ENCODE peak calls at places on chromosomes 13 and 19, in eight cellular contexts. B is body of pancreas, E is osteoblast, N is uterus, V is brain microvascular endothelial cell, T is upper lobe of right lung, P is astrocyte, L is pancreas. R is an unnamed sample. For H3K36me3 and H3K27me3, the result is how much of the 10 kb centered on the place peaks cover.

GRCh38 chr19:610801-611505 is 21.3 kb downstream of the HCN2 start:
- DNase-seq in B (peak), V (peak), N (no peak), T (no peak), E (peak), P (peak), L (no peak), R (no peak)

GRCh38 chr19:34363094-34363493 is 1.9 kb upstream of the GPI start:
- DNase-seq in L (no peak), N (no peak), P (no peak), T (no peak), V (no peak), E (no peak), B (no peak), R (no peak)

GRCh38 chr13:36224730-36225129 is 10.4 kb upstream of the SOHLH2 start:
- DNase-seq in E (no peak), L (no peak), P (no peak), V (no peak), N (no peak), B (no peak), T (no peak), R (no peak)

GRCh38 chr19:9914001-9914314 is 22.4 kb downstream of the OLFM2 start:
- DNase-seq in P (no peak), T (no peak), E (peak), B (no peak), V (no peak), L (no peak), N (no peak), R (no peak)

GRCh38 chr13:22517544-22517943 is 663.2 kb upstream of the SGCG start:
- DNase-seq in T (no peak), P (no peak), L (no peak), B (no peak), E (no peak), N (no peak), V (no peak), R (no peak)

GRCh38 chr13:111939285-111940278 is 127.4 kb upstream of the SOX1 start:
- DNase-seq in B (no peak), P (no peak), E (no peak), V (no peak), L (no peak), T (peak), N (no peak), R (no peak)

GRCh38 chr13:33868343-33868994 is 50.5 kb downstream of the RFC3 start:
- DNase-seq in L (no peak), B (no peak), T (no peak), E (no peak), P (no peak), V (no peak), N (no peak), R (no peak)

GRCh38 chr13:105464249-105464648 is 1071.2 kb downstream of the EFNB2 start:
- DNase-seq in V (peak), T (no peak), N (no peak), B (no peak), P (peak), L (no peak), E (no peak), R (peak)

GRCh38 chr13:112435973-112436372 is 59.8 kb downstream of the SPACA7 start:
- DNase-seq in L (no peak), N (no peak), B (no peak), E (peak), P (no peak), T (no peak), V (no peak), R (no peak)

GRCh38 chr19:5718579-5719273 is 1.2 kb downstream of the LONP1 start:
- DNase-seq in T (no peak), N (no peak), E (peak), L (no peak), B (no peak), P (peak), V (peak), R (peak)

GRCh38 chr19:5042556-5042955 is 73.6 kb downstream of the KDM4B start:
- DNase-seq in V (no peak), P (no peak), E (no peak), B (no peak), L (no peak), T (no peak), N (no peak), R (no peak)

GRCh38 chr13:23722726-23723453 is 152.7 kb downstream of the TNFRSF19 start:
- DNase-seq in T (no peak), B (no peak), P (no peak), V (no peak), E (peak), N (no peak), L (no peak), R (no peak)

GRCh38 chr19:38228491-38229439 is 4.7 kb upstream of the DPF1 start:
- DNase-seq in L (no peak), T (no peak), E (peak), B (peak), V (no peak), N (no peak), P (no peak), R (no peak)

GRCh38 chr19:40355975-40356680 is 7.6 kb downstream of the PLD3 start:
- DNase-seq in P (no peak), B (no peak), E (no peak), L (no peak), N (no peak), V (no peak), T (no peak), R (no peak)

GRCh38 chr19:30942636-30943035 is 406.6 kb downstream of the TSHZ3 start:
- DNase-seq in N (no peak), T (no peak), L (no peak), P (no peak), B (no peak), E (no peak), V (no peak), R (no peak)

GRCh38 chr13:58999851-59000250 is 1163.9 kb downstream of the DIAPH3 start:
- DNase-seq in B (no peak), V (peak), E (no peak), L (no peak), P (peak), N (no peak), T (no peak), R (no peak)

GRCh38 chr19:50447053-50447452 is 14.4 kb downstream of the MYBPC2 start:
- DNase-seq in P (no peak), B (no peak), L (no peak), V (no peak), E (peak), T (no peak), N (no peak), R (no peak)

GRCh38 chr13:25783076-25783475 is 268.7 kb downstream of the SHISA2 start:
- DNase-seq in V (no peak), E (no peak), N (no peak), L (no peak), T (no peak), P (no peak), B (no peak), R (no peak)

GRCh38 chr19:35848919-35849505 is 3.3 kb downstream of the NPHS1 start:
- DNase-seq in T (no peak), V (no peak), L (peak), E (no peak), B (no peak), N (no peak), P (no peak), R (no peak)

GRCh38 chr19:56814656-56815055 is 25.9 kb downstream of the PEG3 start:
- DNase-seq in B (no peak), T (no peak), P (no peak), E (no peak), N (no peak), V (no peak), L (no peak), R (no peak)
- H3K36me3 ChIP-seq in B (under half), T (under half), P (under half), E (under half), N (under half), V (under half), L (under half), R (under half)

DNA sequence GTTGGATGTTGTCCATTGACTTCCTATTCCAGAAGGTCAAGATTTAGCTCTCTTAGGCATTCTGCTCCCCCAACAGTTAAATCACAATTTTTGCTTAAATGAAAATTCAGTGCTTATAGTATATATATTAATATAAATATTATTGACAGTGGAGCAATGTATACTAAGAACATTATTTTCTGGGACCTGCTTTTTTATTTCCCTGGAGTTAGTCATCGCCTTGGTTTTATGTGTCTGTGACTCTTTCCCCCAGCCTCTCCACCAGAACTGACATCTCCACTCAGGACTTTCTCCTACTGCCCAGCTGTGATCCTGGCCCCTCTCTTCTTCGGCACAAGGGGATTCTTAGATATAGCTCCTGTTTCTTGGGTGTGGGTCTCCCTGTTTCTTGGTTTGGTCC is 10.2 kb upstream of the MATK start:
- DNase-seq in B (no peak), E (peak), T (no peak), L (no peak), N (no peak), V (no peak), P (no peak), R (no peak)
- H3K27me3 ChIP-seq in B (under half), E (under half), T (under half), L (under half), N (under half), V (under half), P (under half), R (under half)

DNA sequence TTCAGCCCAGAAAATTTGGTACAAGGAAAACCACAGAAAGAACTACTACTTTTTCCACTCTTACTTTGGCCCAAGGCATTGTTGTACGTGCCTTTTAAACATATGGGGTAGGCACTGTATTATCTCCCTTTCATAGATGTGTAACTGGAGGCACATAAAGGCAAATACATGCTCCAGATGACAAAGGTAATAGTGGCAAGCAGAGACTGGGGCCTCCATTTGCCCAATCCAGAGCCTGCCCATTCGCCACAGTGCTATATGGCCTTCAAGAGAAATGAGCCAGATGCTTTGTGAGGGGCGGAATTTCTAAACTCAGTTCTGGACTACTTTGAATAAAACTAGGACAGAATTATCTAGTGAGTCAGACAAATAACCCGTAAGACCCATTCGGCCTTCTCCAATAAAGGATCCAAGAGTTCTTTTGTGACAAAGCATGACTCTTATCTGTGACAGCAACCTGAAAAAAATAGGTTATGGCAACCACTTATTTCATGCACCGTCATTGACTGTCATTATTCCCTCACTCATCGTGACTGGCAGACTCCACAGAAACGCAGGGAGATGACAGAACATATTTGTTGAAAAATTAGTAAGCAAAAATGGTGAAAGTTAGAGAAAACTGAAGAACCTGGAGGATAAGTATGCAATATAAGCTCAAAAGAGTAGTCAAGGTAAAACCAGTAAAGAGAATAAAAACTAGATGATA is 712.0 kb upstream of the GPC6 start:
- DNase-seq in B (no peak), L (no peak), V (no peak), N (no peak), P (no peak), T (no peak), E (no peak), R (no peak)
- H3K36me3 ChIP-seq in B (under half), L (under half), V (under half), N (under half), P (under half), T (under half), E (under half), R (under half)

GRCh38 chr13:75901509-75901908 is 265.4 kb downstream of the LMO7 start:
- DNase-seq in L (no peak), T (no peak), E (no peak), B (no peak), P (no peak), V (no peak), N (no peak), R (no peak)
- H3K27me3 ChIP-seq in L (under half), T (under half), E (under half), B (under half), P (under half), V (under half), N (under half), R (under half)

GRCh38 chr19:46730187-46730586 is 13.3 kb upstream of the PRKD2 start:
- DNase-seq in T (no peak), L (no peak), B (no peak), N (no peak), V (no peak), E (no peak), P (no peak), R (no peak)
- H3K36me3 ChIP-seq in T (half or more), L (half or more), B (under half), N (under half), V (half or more), E (half or more), P (under half), R (under half)

GRCh38 chr13:27794075-27794691 is 1.9 kb downstream of the GSX1 start:
- DNase-seq in B (no peak), V (no peak), L (no peak), N (no peak), E (no peak), T (no peak), P (no peak), R (no peak)
- H3K27me3 ChIP-seq in B (under half), V (half or more), L (under half), N (half or more), E (half or more), T (half or more), P (half or more), R (half or more)

GRCh38 chr19:7801020-7801570 is 28.9 kb upstream of the EVI5L start:
- DNase-seq in B (no peak), E (no peak), P (no peak), V (no peak), N (no peak), T (no peak), L (no peak), R (no peak)
- H3K36me3 ChIP-seq in B (under half), E (under half), P (under half), V (under half), N (under half), T (under half), L (under half), R (under half)